ENCODE peak calls at places on chromosomes 16 and 17, in eight cellular contexts. J is CD8-positive, alpha-beta T cell; N is fibroblast of pulmonary artery; X is pancreas; Y is osteoblast; M is tibial artery; L is ascending aorta; S is HCT116. A is an unnamed sample.

GRCh38 chr16:31706318-31706717 is 167.3 kb upstream of the ZNF267 start:
- DNase-seq in X (no peak), N (no peak), J (no peak), M (no peak), S (no peak), Y (peak; percentile 48), L (no peak), A (no peak)

GRCh38 chr16:47848481-47849109 is 307.2 kb downstream of the ABCC12 start:
- DNase-seq in X (peak; percentile 3), Y (no peak), N (peak; percentile 27), S (no peak), M (no peak), J (no peak), L (no peak), A (peak; percentile 13)

GRCh38 chr16:87271256-87271655 is 45.9 kb downstream of the C16orf95 start:
- DNase-seq in M (no peak), X (no peak), Y (peak; percentile 81), N (no peak), L (no peak), J (no peak), S (no peak), A (no peak)

GRCh38 chr16:89341697-89342694 is 124.5 kb downstream of the ZNF778 start:
- DNase-seq in S (no peak), M (no peak), Y (peak; percentile 66), X (no peak), L (no peak), N (no peak), J (no peak), A (no peak)

GRCh38 chr17:46979023-46979870 is at the start of gene RPRML:
- DNase-seq in Y (peak; percentile 88), S (no peak), J (peak; percentile 13), M (no peak), N (peak; percentile 7), X (peak; percentile 47), L (no peak), A (peak; percentile 61)

GRCh38 chr16:86850675-86851074 is 272.3 kb downstream of the FOXL1 start:
- DNase-seq in S (no peak), J (no peak), M (no peak), L (no peak), X (no peak), Y (no peak), N (no peak), A (no peak)

GRCh38 chr17:45224671-45225050 is 3.0 kb downstream of the FMNL1 start:
- DNase-seq in N (no peak), L (peak; percentile 65), M (no peak), X (no peak), J (no peak), S (no peak), Y (peak; percentile 80), A (no peak)

GRCh38 chr16:77951788-77952187 is 70.6 kb upstream of the CLEC3A start:
- DNase-seq in X (no peak), N (no peak), S (peak; percentile 18), Y (no peak), J (no peak), L (no peak), M (no peak), A (peak; percentile 49)

GRCh38 chr16:85607796-85608514 is 5.2 kb upstream of the GSE1 start:
- DNase-seq in M (no peak), X (no peak), N (no peak), Y (no peak), S (no peak), L (no peak), J (no peak), A (no peak)

GRCh38 chr16:84774810-84775209 is 45.0 kb upstream of the CRISPLD2 start:
- DNase-seq in L (no peak), Y (peak; percentile 94), M (peak; percentile 64), X (no peak), N (peak; percentile 96), J (no peak), S (no peak), A (no peak)

GRCh38 chr17:15340966-15341365 is 431 bp downstream of the TEKT3 start:
- DNase-seq in N (no peak), S (no peak), X (no peak), Y (no peak), J (no peak), M (no peak), L (no peak), A (peak; percentile 37)

GRCh38 chr17:28570716-28571254 is 539 bp downstream of the PIGS start:
- DNase-seq in N (no peak), S (no peak), L (no peak), Y (no peak), M (no peak), X (no peak), J (peak; percentile 37), A (peak; percentile 44)

GRCh38 chr16:23523321-23523720 is 13.0 kb upstream of the GGA2 start:
- DNase-seq in X (no peak), N (no peak), L (no peak), S (no peak), M (no peak), Y (no peak), J (no peak), A (no peak)

GRCh38 chr17:73969956-73970355 is 233.5 kb upstream of the RPL38 start:
- DNase-seq in X (no peak), S (no peak), L (no peak), M (peak; percentile 58), N (no peak), Y (no peak), J (no peak), A (no peak)

GRCh38 chr17:49146620-49147306 is 14.2 kb downstream of the B4GALNT2 start:
- DNase-seq in S (peak; percentile 84), N (peak; percentile 96), M (no peak), Y (peak; percentile 97), L (no peak), J (no peak), X (no peak), A (no peak)

GRCh38 chr16:86363057-86363490 is 147.3 kb upstream of the FOXF1 start:
- DNase-seq in N (peak; percentile 96), S (no peak), X (no peak), Y (no peak), J (no peak), M (no peak), L (no peak), A (peak; percentile 64)

GRCh38 chr16:747978-748746 is 7.4 kb upstream of the CIAO3 start:
- DNase-seq in N (no peak), S (no peak), Y (no peak), J (no peak), L (no peak), X (no peak), M (no peak), A (no peak)

DNA sequence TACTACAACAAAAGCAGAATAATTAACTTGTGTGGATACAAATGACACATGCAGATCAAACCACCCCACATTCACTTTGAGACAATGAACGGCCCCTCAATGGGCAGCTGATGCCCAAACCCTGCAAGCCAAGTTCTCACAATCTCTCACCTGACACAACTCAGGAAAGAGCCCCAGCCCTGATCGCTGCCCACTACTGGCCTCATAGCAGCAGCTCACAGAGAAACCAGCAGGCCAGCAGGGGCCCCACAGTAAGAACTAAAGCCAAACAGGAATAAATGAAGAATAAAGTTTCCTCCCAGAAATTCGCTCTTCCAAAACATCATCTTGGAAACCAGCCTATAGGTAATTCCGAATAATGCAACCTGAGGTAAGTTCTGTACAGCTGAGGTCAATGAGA is 7.7 kb downstream of the AKTIP start:
- DNase-seq in J (no peak), L (no peak), M (no peak), X (no peak), Y (no peak), N (no peak), S (no peak), A (no peak)
- TF ChIP-seq CTCF in J (no peak), L (no peak), M (no peak), X (no peak), Y (peak; percentile 16), N (no peak), S (peak; percentile 40), A (no peak)

GRCh38 chr17:79789943-79790804 is 6.7 kb downstream of the CBX8 start:
- DNase-seq in N (no peak), M (no peak), Y (peak; percentile 98), J (no peak), L (no peak), X (no peak), S (no peak), A (peak; percentile 71)
- H3K4me3 ChIP-seq in N (no peak overlapping the region), M (no peak overlapping the region), Y (peak overlapping the region; percentile 10), J (no peak overlapping the region), L (no peak overlapping the region), X (peak overlapping the region; percentile 16), S (no peak overlapping the region), A (peak overlapping the region; percentile 17)

DNA sequence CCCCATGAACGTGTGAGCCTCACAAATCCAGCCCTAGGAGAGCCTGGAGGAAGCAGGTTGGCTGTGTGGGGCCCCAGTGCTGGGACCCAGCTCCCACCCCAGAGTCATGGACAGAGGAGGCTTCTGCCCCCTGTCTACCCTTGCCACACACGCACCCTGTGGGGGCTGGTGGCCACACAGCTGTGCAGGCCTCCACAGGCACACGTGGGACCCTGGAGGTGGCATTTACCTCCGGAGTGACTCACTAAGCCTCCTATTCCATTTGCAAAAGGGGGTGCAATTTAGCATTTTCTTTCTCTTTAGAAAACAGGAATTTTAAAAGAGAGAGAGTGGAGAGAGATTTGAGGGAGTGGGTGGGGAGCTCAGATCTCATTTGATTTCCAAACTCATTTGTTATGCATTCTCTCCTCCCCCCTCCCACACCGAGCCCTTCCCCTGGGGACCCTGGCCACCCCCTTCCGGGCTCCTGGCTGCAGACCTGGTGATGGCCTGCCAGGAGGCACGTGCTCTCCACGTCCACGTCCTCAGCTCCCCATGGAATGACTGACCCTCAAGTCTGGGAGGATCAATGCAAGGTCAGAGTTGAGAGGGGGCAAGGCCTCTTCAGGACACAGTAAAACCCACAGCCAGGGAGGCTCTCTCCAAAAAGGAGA is 6.8 kb downstream of the PITPNM3 start:
- DNase-seq in J (no peak), N (no peak), Y (no peak), M (no peak), X (no peak), S (no peak), L (no peak), A (no peak)
- TF ChIP-seq CTCF in J (no peak), N (no peak), Y (no peak), M (no peak), X (no peak), S (no peak), L (no peak), A (no peak)

GRCh38 chr17:56436142-56436541 is 157.4 kb upstream of the NOG start:
- DNase-seq in J (no peak), L (no peak), N (no peak), M (no peak), Y (no peak), S (no peak), X (no peak), A (no peak)

GRCh38 chr17:56441331-56441730 is 152.2 kb upstream of the NOG start:
- DNase-seq in M (no peak), Y (peak; percentile 23), J (no peak), N (peak; percentile 28), S (no peak), L (no peak), X (no peak), A (peak; percentile 29)

GRCh38 chr17:56434610-56435009 is 158.9 kb upstream of the NOG start:
- DNase-seq in M (no peak), S (no peak), J (no peak), Y (no peak), X (no peak), N (no peak), L (no peak), A (no peak)

DNA sequence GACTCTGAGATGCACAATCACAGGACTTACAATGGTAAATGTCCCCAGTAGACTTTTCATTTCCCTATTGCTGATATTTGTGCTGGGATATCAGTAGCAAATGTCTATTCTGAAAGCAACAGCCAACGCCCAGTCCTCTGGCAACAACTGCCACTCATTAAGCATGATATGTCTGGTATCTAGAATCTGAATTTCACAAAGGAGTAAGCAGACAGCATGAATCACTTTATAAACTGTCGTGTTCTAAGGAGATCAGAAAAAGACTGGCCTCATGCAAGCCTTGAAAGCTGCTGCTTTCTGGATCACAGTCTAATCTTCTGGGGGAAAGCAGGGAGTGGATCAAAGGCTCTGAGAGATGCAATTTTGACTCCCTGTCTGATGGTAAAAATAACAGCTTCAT is 153.1 kb upstream of the NOG start:
- DNase-seq in L (no peak), N (no peak), M (no peak), Y (no peak), X (no peak), J (no peak), S (no peak), A (no peak)
- H3K4me3 ChIP-seq in L (no peak overlapping the region), N (no peak overlapping the region), M (no peak overlapping the region), Y (no peak overlapping the region), X (no peak overlapping the region), J (no peak overlapping the region), S (no peak overlapping the region), A (no peak overlapping the region)

A was measured in cardiac muscle cell.